ENCODE peak calls at places on chromosomes 16 and 17, in six cellular contexts. D, E, V, S, A and X are unnamed samples.

GRCh38 chr16:77660311-77660710 is 62.0 kb upstream of the NUDT7 start:
- DNase-seq in D (no peak), E (peak), V (peak), S (peak), A (no peak), X (peak)

GRCh38 chr16:75106351-75107274 is 10.0 kb downstream of the LDHD start:
- DNase-seq in D (no peak), E (no peak), V (peak), S (no peak), A (peak), X (no peak)

GRCh38 chr16:70696952-70697600 is 11.2 kb upstream of the MTSS2 start:
- DNase-seq in D (no peak), E (no peak), V (peak), S (peak), A (no peak), X (no peak)

GRCh38 chr17:16568541-16569357 is at the start of gene ZNF287:
- DNase-seq in D (peak), E (peak), V (peak), S (peak), A (peak), X (peak)

GRCh38 chr16:11624645-11625607 is 38.2 kb upstream of the LITAF start:
- DNase-seq in D (no peak), E (no peak), V (no peak), S (no peak), A (no peak), X (no peak)

GRCh38 chr16:67384778-67385510 is 8.4 kb downstream of the TPPP3 start:
- DNase-seq in D (no peak), E (no peak), V (peak), S (no peak), A (no peak), X (no peak)

GRCh38 chr16:53892155-53892554 is 188.2 kb downstream of the FTO start:
- DNase-seq in D (no peak), E (peak), V (peak), S (peak), A (peak), X (peak)

GRCh38 chr16:79582789-79583188 is 17.7 kb downstream of the MAF start:
- DNase-seq in D (no peak), E (no peak), V (no peak), S (no peak), A (no peak), X (no peak)

GRCh38 chr17:80265205-80266068 is 4.8 kb downstream of the RNF213 start:
- DNase-seq in D (no peak), E (no peak), V (no peak), S (no peak), A (no peak), X (no peak)

GRCh38 chr16:87860553-87861299 is 8.6 kb downstream of the SLC7A5 start:
- DNase-seq in D (no peak), E (no peak), V (peak), S (no peak), A (peak), X (no peak)

GRCh38 chr16:79532785-79533184 is 67.8 kb downstream of the MAF start:
- DNase-seq in D (no peak), E (no peak), V (no peak), S (no peak), A (no peak), X (no peak)

GRCh38 chr17:30597776-30598288 is 120.6 kb downstream of the GOSR1 start:
- DNase-seq in D (no peak), E (no peak), V (no peak), S (no peak), A (no peak), X (no peak)

GRCh38 chr17:65163990-65164495 is 26.9 kb downstream of the RGS9 start:
- DNase-seq in D (no peak), E (no peak), V (peak), S (peak), A (peak), X (no peak)